ENCODE peak calls at places on chromosomes 13 and 19, in five cellular contexts. N is DND-41, O is lower leg skin, Y is fibroblast of the aortic adventitia, X is foreskin fibroblast. T is an unnamed sample.

GRCh38 chr19:6811906-6812305 is 39.4 kb downstream of the VAV1 start:
- DNase-seq in O (no peak), Y (peak), N (peak), X (peak), T (peak)

GRCh38 chr13:28423010-28423409 is 71.9 kb downstream of the FLT1 start:
- DNase-seq in O (no peak), X (no peak), Y (no peak), N (peak), T (no peak)

GRCh38 chr13:102597029-102598015 is 536 bp downstream of the TPP2 start:
- DNase-seq in N (peak), X (peak), O (peak), Y (peak), T (peak)

GRCh38 chr13:44347905-44348304 is 25.7 kb upstream of the SERP2 start:
- DNase-seq in N (no peak), Y (peak), O (peak), X (peak), T (no peak)

GRCh38 chr19:5908773-5909442 is 4.2 kb downstream of the VMAC start:
- DNase-seq in Y (no peak), O (no peak), X (no peak), N (no peak), T (no peak)

GRCh38 chr19:35269425-35270117 is 809 bp downstream of the USF2 start:
- DNase-seq in O (peak), Y (peak), N (peak), X (peak), T (peak)

GRCh38 chr19:40605201-40605971 is 4.2 kb downstream of the LTBP4 start:
- DNase-seq in Y (peak), O (peak), N (peak), X (peak), T (peak)

GRCh38 chr13:39811696-39812095 is 156.2 kb downstream of the COG6 start:
- DNase-seq in N (no peak), O (no peak), Y (no peak), X (no peak), T (no peak)

GRCh38 chr13:24127116-24127631 is 33.3 kb upstream of the SPATA13 start:
- DNase-seq in Y (no peak), X (no peak), O (no peak), N (peak), T (peak)

GRCh38 chr19:9945319-9945966 is 9.1 kb upstream of the OLFM2 start:
- DNase-seq in X (peak), O (peak), N (no peak), Y (peak), T (peak)

GRCh38 chr13:39279077-39279476 is 240.8 kb downstream of the NHLRC3 start:
- DNase-seq in Y (no peak), X (no peak), O (no peak), N (no peak), T (no peak)

GRCh38 chr19:19591133-19591825 is 27.2 kb downstream of the PBX4 start:
- DNase-seq in O (no peak), Y (peak), X (peak), N (no peak), T (peak)
- H3K4me3 ChIP-seq in O (no peak), Y (no peak), X (peak), N (no peak), T (no peak)

GRCh38 chr19:2461751-2462634 is 5.2 kb upstream of the LMNB2 start:
- DNase-seq in O (peak), X (peak), Y (peak), N (no peak), T (peak)
- TF ChIP-seq CTCF in O (no peak), X (no peak), Y (peak), N (no peak), T (peak)

DNA sequence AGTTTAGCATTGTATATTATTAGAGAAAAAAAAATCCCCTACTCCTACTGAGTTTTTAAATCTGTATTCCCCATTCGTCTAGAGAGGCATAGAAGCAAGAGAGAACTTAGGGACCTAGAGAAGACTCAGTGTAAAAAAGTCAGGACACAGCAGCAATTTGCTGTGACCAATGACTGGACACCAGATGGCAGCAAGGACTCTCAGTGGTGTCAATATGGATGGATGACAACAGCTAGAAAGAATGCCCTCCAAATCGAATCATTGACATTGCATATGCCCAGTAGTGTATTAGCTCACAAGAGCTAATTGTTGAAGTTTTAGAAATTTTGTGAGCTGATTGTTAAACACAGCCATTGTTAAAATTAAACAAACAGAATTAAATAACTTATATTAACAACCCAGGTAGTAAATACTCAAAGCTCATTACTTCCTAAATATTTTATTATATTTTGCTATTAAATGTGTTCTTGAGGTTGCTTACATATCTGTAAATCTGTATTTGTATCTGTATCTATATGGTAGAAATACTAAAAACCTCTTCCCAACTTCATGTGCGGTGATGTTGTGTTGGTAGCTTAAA is 43.9 kb downstream of the SIAH3 start:
- DNase-seq in O (no peak), X (peak), Y (peak), N (no peak), T (peak)
- H3K4me3 ChIP-seq in O (no peak), X (no peak), Y (no peak), N (no peak), T (no peak)

GRCh38 chr19:11437955-11438354 is 2.5 kb downstream of the PRKCSH start:
- DNase-seq in N (no peak), Y (no peak), X (no peak), O (no peak), T (no peak)

GRCh38 chr19:11435057-11435832 is at the start of the genes ODAD3 and PRKCSH:
- DNase-seq in N (peak), O (peak), Y (peak), X (peak), T (peak)

GRCh38 chr19:11435833-11436313 is 438 bp downstream of the PRKCSH start:
- DNase-seq in Y (no peak), N (no peak), X (peak), O (no peak), T (no peak)

DNA sequence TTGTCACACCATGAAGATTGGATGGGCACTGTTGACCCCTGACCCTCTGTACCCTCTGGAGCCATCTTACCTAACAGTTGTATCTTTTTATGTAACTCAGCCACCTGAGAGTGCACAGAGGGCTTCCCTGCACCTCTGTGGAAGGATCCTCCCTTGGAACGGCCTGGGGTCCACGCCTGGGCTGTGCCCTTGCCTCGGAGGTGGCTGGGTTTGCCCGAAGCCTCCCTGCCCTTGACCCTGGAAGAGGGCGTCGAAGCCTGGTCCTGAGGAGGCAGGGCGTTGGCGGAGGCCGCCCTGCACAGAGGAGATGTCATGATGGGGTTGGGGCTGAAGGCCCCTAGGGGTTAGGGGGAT is 241 bp downstream of the ODAD3 start:
- DNase-seq in O (no peak), Y (no peak), N (no peak), X (no peak), T (no peak)
- TF ChIP-seq CTCF in O (no peak), Y (no peak), N (no peak), X (no peak), T (no peak)

GRCh38 chr13:114031631-114032030 is 57.8 kb upstream of the C13orf46 start:
- DNase-seq in O (no peak), Y (peak), X (no peak), N (no peak), T (no peak)

GRCh38 chr13:114034481-114034891 is 60.6 kb upstream of the C13orf46 start:
- DNase-seq in N (no peak), X (peak), Y (peak), O (no peak), T (peak)

GRCh38 chr13:114032121-114032799 is 58.4 kb upstream of the C13orf46 start:
- DNase-seq in Y (peak), N (no peak), X (peak), O (no peak), T (peak)

GRCh38 chr13:114035186-114035582 is 61.3 kb upstream of the C13orf46 start:
- DNase-seq in Y (no peak), X (no peak), O (no peak), N (no peak), T (no peak)

DNA sequence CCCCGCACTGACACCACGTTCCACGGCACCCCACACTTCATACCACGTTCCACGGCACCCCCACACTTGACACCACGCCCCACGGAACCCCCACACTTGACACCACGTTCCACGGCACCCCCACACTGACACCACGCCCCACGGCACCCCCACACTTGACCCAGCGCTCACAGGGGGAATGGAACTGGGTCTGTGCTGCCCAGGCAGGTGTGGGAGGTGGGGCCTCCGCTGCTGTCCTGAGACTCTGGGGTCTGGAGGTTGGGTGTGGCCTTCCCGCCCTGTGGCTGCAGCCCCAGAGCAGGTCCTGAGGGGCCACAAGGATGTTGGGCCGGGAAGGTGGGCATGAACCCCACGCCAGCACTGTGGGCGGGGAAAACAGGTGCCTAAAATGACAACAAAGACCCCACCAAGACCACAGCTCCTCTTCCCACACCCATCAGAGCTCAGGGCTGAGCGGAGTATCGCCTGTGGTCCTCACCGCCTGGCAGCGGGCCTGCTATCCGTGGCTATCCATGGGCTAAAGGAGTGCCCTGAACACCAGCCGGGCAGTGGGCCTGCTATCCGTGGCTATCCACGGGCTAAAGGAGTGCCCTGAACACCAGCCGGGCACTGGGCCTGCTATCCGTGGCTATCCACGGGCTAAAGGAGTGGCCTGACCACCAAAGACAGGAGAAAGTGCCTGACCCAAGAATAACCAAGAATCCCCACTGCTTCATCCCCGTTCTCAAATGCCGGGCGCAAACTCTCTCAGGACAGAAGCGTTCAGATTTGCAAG is 59.9 kb upstream of the C13orf46 start:
- DNase-seq in Y (peak), N (no peak), X (no peak), O (no peak), T (no peak)
- H3K4me3 ChIP-seq in Y (peak), N (no peak), X (no peak), O (no peak), T (no peak)

DNA sequence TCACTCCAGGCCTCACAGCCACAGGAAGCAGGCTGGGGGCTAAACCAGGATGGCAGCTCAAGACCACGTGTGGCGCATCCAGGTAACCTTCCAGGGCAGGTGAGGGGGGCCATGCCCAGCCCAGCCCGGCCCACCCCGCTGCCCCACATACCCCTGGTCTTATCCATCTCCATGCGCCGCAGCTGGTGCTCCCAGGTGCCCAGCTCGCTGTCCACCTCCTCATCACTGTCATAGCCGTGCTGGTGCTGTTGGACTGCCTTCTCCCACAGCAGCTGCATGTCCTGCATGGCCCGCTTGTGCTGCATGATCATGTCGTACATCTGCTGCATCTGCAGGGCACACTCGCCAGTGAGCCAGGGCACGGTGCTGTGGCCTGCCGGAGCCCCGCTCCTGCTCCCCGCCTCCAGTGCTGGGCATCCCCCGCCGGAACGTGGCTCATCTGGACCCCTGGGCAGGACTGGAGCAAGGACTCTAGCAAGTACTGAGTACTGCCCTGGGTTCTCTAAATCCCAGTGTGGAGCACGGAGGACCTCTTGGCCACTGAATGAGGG is 6.0 kb upstream of the TM6SF2 start:
- DNase-seq in N (no peak), X (no peak), Y (no peak), O (no peak), T (no peak)
- TF ChIP-seq CTCF in N (no peak), X (no peak), Y (no peak), O (no peak), T (no peak)

GRCh38 chr19:56071151-56071550 is 49.9 kb downstream of the ZNF787 start:
- DNase-seq in N (no peak), X (no peak), Y (no peak), O (no peak), T (no peak)

GRCh38 chr19:56069642-56070041 is 51.5 kb downstream of the ZNF787 start:
- DNase-seq in O (no peak), X (no peak), N (no peak), Y (no peak), T (no peak)

GRCh38 chr19:56066152-56067023 is 54.7 kb downstream of the ZNF787 start:
- DNase-seq in O (peak), Y (peak), X (peak), N (peak), T (peak)
- H3K4me3 ChIP-seq in O (no peak), Y (peak), X (no peak), N (no peak), T (no peak)